ENCODE peak calls at places on chromosomes 12 and 14, in ten cellular contexts. One of them, this sample, is unnamed.

GRCh38 chr12:118436002-118436724 is 59.8 kb downstream of the SUDS3 start:
- DNase-seq in activated B cell treated with CpG ODN at 0.5 μM for 24 hours: no peak
- DNase-seq in coronary artery: no peak
- DNase-seq in pancreas: no peak
- DNase-seq in heart left ventricle: no peak
- DNase-seq in CD8-positive, alpha-beta T cell: no peak
- DNase-seq in AG04450: no peak
- DNase-seq in foreskin fibroblast: no peak
- DNase-seq in H9: peak
- DNase-seq in A673: peak
- DNase-seq in this sample: no peak

GRCh38 chr12:49294804-49295086 is 202 bp upstream of the PRPH start:
- DNase-seq in AG04450: no peak
- DNase-seq in foreskin fibroblast: no peak
- DNase-seq in H9: no peak
- DNase-seq in CD8-positive, alpha-beta T cell: no peak
- DNase-seq in heart left ventricle: no peak
- DNase-seq in pancreas: no peak
- DNase-seq in activated B cell treated with CpG ODN at 0.5 μM for 24 hours: no peak
- DNase-seq in A673: no peak
- DNase-seq in coronary artery: no peak
- DNase-seq in this sample: no peak

GRCh38 chr12:88111074-88111652 is 30.7 kb downstream of the CEP290 start:
- DNase-seq in activated B cell treated with CpG ODN at 0.5 μM for 24 hours: no peak
- DNase-seq in AG04450: no peak
- DNase-seq in pancreas: no peak
- DNase-seq in A673: peak
- DNase-seq in heart left ventricle: no peak
- DNase-seq in CD8-positive, alpha-beta T cell: no peak
- DNase-seq in foreskin fibroblast: peak
- DNase-seq in coronary artery: no peak
- DNase-seq in H9: no peak
- DNase-seq in this sample: no peak

GRCh38 chr12:62530596-62530995 is 64.0 kb downstream of the MON2 start:
- DNase-seq in AG04450: peak
- DNase-seq in H9: no peak
- DNase-seq in coronary artery: no peak
- DNase-seq in heart left ventricle: no peak
- DNase-seq in activated B cell treated with CpG ODN at 0.5 μM for 24 hours: no peak
- DNase-seq in pancreas: no peak
- DNase-seq in CD8-positive, alpha-beta T cell: no peak
- DNase-seq in A673: no peak
- DNase-seq in foreskin fibroblast: peak
- DNase-seq in this sample: no peak

GRCh38 chr12:105882404-105882803 is 256.4 kb downstream of the NUAK1 start:
- DNase-seq in activated B cell treated with CpG ODN at 0.5 μM for 24 hours: no peak
- DNase-seq in heart left ventricle: peak
- DNase-seq in A673: no peak
- DNase-seq in coronary artery: no peak
- DNase-seq in pancreas: no peak
- DNase-seq in foreskin fibroblast: no peak
- DNase-seq in AG04450: no peak
- DNase-seq in CD8-positive, alpha-beta T cell: no peak
- DNase-seq in H9: no peak
- DNase-seq in this sample: no peak

GRCh38 chr14:99716091-99716849 is 32.2 kb downstream of the CYP46A1 start:
- DNase-seq in activated B cell treated with CpG ODN at 0.5 μM for 24 hours: no peak
- DNase-seq in heart left ventricle: no peak
- DNase-seq in H9: peak
- DNase-seq in CD8-positive, alpha-beta T cell: no peak
- DNase-seq in pancreas: no peak
- DNase-seq in A673: no peak
- DNase-seq in AG04450: no peak
- DNase-seq in foreskin fibroblast: no peak
- DNase-seq in coronary artery: no peak
- DNase-seq in this sample: no peak

GRCh38 chr12:12612403-12612802 is 727 bp downstream of the CREBL2 start:
- DNase-seq in H9: no peak
- DNase-seq in pancreas: no peak
- DNase-seq in A673: peak
- DNase-seq in coronary artery: no peak
- DNase-seq in heart left ventricle: no peak
- DNase-seq in foreskin fibroblast: no peak
- DNase-seq in activated B cell treated with CpG ODN at 0.5 μM for 24 hours: no peak
- DNase-seq in CD8-positive, alpha-beta T cell: peak
- DNase-seq in AG04450: peak
- DNase-seq in this sample: no peak

GRCh38 chr12:46553911-46554310 is 181.3 kb upstream of the SLC38A2 start:
- DNase-seq in H9: no peak
- DNase-seq in activated B cell treated with CpG ODN at 0.5 μM for 24 hours: no peak
- DNase-seq in CD8-positive, alpha-beta T cell: no peak
- DNase-seq in foreskin fibroblast: peak
- DNase-seq in heart left ventricle: no peak
- DNase-seq in pancreas: no peak
- DNase-seq in coronary artery: no peak
- DNase-seq in AG04450: no peak
- DNase-seq in A673: no peak
- DNase-seq in this sample: no peak

GRCh38 chr12:4143909-4144308 is 129.7 kb upstream of the CCND2 start:
- DNase-seq in A673: no peak
- DNase-seq in CD8-positive, alpha-beta T cell: no peak
- DNase-seq in foreskin fibroblast: no peak
- DNase-seq in H9: no peak
- DNase-seq in coronary artery: no peak
- DNase-seq in AG04450: no peak
- DNase-seq in activated B cell treated with CpG ODN at 0.5 μM for 24 hours: no peak
- DNase-seq in heart left ventricle: no peak
- DNase-seq in pancreas: no peak
- DNase-seq in this sample: no peak
- TF ChIP-seq CTCF in A673: peak
- TF ChIP-seq CTCF in CD8-positive, alpha-beta T cell: peak
- TF ChIP-seq CTCF in foreskin fibroblast: no peak
- TF ChIP-seq CTCF in H9: no peak
- TF ChIP-seq CTCF in coronary artery: no peak
- TF ChIP-seq CTCF in AG04450: no peak
- TF ChIP-seq CTCF in activated B cell treated with CpG ODN at 0.5 μM for 24 hours: no peak
- TF ChIP-seq CTCF in heart left ventricle: no peak
- TF ChIP-seq CTCF in pancreas: no peak
- TF ChIP-seq CTCF in this sample: no peak

GRCh38 chr14:91520138-91520537 is 10.0 kb upstream of the PPP4R3A start:
- DNase-seq in pancreas: no peak
- DNase-seq in AG04450: no peak
- DNase-seq in CD8-positive, alpha-beta T cell: no peak
- DNase-seq in activated B cell treated with CpG ODN at 0.5 μM for 24 hours: no peak
- DNase-seq in heart left ventricle: no peak
- DNase-seq in foreskin fibroblast: no peak
- DNase-seq in H9: no peak
- DNase-seq in coronary artery: no peak
- DNase-seq in A673: no peak
- DNase-seq in this sample: no peak

GRCh38 chr14:91519239-91520036 is 9.3 kb upstream of the PPP4R3A start:
- DNase-seq in heart left ventricle: no peak
- DNase-seq in AG04450: no peak
- DNase-seq in H9: no peak
- DNase-seq in activated B cell treated with CpG ODN at 0.5 μM for 24 hours: no peak
- DNase-seq in coronary artery: no peak
- DNase-seq in pancreas: no peak
- DNase-seq in foreskin fibroblast: no peak
- DNase-seq in A673: no peak
- DNase-seq in CD8-positive, alpha-beta T cell: no peak
- DNase-seq in this sample: no peak

GRCh38 chr14:91521058-91521721 is 11.1 kb upstream of the PPP4R3A start:
- DNase-seq in activated B cell treated with CpG ODN at 0.5 μM for 24 hours: no peak
- DNase-seq in foreskin fibroblast: no peak
- DNase-seq in CD8-positive, alpha-beta T cell: no peak
- DNase-seq in AG04450: no peak
- DNase-seq in coronary artery: no peak
- DNase-seq in H9: no peak
- DNase-seq in pancreas: no peak
- DNase-seq in A673: no peak
- DNase-seq in heart left ventricle: no peak
- DNase-seq in this sample: no peak

GRCh38 chr14:91523972-91524371 is 13.9 kb upstream of the PPP4R3A start:
- DNase-seq in coronary artery: no peak
- DNase-seq in CD8-positive, alpha-beta T cell: no peak
- DNase-seq in activated B cell treated with CpG ODN at 0.5 μM for 24 hours: no peak
- DNase-seq in A673: no peak
- DNase-seq in pancreas: no peak
- DNase-seq in AG04450: no peak
- DNase-seq in H9: no peak
- DNase-seq in heart left ventricle: no peak
- DNase-seq in foreskin fibroblast: no peak
- DNase-seq in this sample: no peak
- TF ChIP-seq CTCF in coronary artery: no peak
- TF ChIP-seq CTCF in CD8-positive, alpha-beta T cell: no peak
- TF ChIP-seq CTCF in activated B cell treated with CpG ODN at 0.5 μM for 24 hours: no peak
- TF ChIP-seq CTCF in A673: no peak
- TF ChIP-seq CTCF in pancreas: no peak
- TF ChIP-seq CTCF in AG04450: no peak
- TF ChIP-seq CTCF in H9: peak
- TF ChIP-seq CTCF in heart left ventricle: no peak
- TF ChIP-seq CTCF in foreskin fibroblast: no peak
- TF ChIP-seq CTCF in this sample: no peak

DNA sequence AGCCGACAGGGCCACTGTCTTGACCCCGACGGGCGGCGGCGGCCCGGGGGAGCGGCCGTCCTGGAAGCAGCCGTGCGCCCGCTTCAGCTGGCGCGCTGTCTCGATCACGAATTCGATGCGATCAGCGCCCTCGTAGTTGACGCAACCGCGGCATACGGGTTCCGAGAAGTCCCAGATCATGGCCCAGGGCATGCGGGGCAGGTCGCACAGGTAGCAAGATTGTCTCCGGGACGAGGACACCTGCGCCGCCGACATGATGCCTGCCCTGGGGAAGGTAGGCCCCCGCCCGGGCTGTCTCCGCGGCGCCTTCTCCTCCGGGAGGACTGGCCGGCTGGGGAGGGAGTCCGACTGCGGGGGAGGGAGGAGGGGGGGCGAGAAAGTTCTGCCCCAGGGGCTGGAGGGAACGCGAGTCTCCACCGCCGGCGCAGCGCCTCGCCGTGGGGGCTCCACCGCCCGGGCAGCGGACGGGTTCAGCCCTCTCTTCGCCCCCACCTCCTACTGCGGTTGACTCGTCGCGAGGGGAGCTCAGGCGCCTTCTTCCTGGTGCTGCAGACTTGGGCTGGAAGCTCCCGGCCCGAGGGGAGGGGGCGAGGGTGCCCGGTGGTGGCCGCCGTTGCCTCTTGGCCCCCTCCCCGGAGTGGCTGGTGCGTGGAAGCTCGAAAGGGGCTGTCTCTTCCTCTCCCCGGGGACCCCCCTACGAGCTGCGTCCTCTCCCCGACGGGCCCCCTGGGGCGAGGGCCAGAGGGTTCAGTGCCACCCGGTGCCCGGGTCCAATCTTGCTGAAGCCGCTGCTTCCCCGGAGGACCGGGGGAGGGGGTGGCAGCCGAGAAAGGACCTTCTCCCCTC is 747 bp downstream of the IRF2BPL start:
- DNase-seq in foreskin fibroblast: peak
- DNase-seq in CD8-positive, alpha-beta T cell: peak
- DNase-seq in coronary artery: no peak
- DNase-seq in pancreas: peak
- DNase-seq in AG04450: no peak
- DNase-seq in activated B cell treated with CpG ODN at 0.5 μM for 24 hours: peak
- DNase-seq in heart left ventricle: peak
- DNase-seq in A673: peak
- DNase-seq in H9: peak
- DNase-seq in this sample: peak
- TF ChIP-seq CTCF in foreskin fibroblast: peak
- TF ChIP-seq CTCF in CD8-positive, alpha-beta T cell: peak
- TF ChIP-seq CTCF in coronary artery: no peak
- TF ChIP-seq CTCF in pancreas: no peak
- TF ChIP-seq CTCF in AG04450: peak
- TF ChIP-seq CTCF in activated B cell treated with CpG ODN at 0.5 μM for 24 hours: no peak
- TF ChIP-seq CTCF in heart left ventricle: peak
- TF ChIP-seq CTCF in A673: no peak
- TF ChIP-seq CTCF in H9: no peak
- TF ChIP-seq CTCF in this sample: no peak

DNA sequence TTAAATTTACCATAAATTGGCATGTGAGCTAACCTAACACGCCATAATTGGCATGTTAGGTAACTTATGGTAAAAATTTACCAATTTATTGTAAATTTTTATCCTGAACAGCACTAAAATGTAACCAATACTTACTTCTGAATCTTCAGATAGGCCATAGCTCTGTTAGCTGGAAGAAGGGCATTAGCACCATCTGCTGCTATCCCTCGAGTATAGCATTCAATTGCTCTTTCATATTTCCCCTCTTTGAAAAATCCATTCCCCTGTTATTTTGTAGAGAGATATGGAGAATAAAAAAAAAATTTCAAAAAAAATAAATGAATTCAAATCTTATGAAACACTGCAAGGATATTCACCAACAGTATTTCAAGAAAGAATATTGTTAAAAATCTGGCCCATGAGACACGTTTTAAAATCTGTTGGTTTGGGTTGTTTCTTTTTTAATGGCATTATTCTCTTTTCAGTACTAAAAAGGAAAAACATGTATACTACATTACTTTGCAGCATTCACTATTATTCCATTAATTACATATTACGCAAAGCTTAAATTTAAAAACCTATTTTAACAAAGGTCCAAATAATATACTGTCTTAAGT is 19.1 kb downstream of the RPAP3 start:
- DNase-seq in A673: peak
- DNase-seq in CD8-positive, alpha-beta T cell: no peak
- DNase-seq in coronary artery: no peak
- DNase-seq in H9: no peak
- DNase-seq in AG04450: peak
- DNase-seq in heart left ventricle: no peak
- DNase-seq in activated B cell treated with CpG ODN at 0.5 μM for 24 hours: no peak
- DNase-seq in pancreas: no peak
- DNase-seq in foreskin fibroblast: peak
- DNase-seq in this sample: no peak
- TF ChIP-seq CTCF in A673: peak
- TF ChIP-seq CTCF in CD8-positive, alpha-beta T cell: peak
- TF ChIP-seq CTCF in coronary artery: peak
- TF ChIP-seq CTCF in H9: peak
- TF ChIP-seq CTCF in AG04450: peak
- TF ChIP-seq CTCF in heart left ventricle: peak
- TF ChIP-seq CTCF in activated B cell treated with CpG ODN at 0.5 μM for 24 hours: peak
- TF ChIP-seq CTCF in pancreas: no peak
- TF ChIP-seq CTCF in foreskin fibroblast: peak
- TF ChIP-seq CTCF in this sample: peak

This sample was measured in ovary.